ENCODE peak calls at places on chromosomes 12 and 14, in seven cellular contexts. X, Z, A, V, J, O and T are unnamed samples. For H3K9me3, the result is how much of the 10 kb centered on the place peaks cover.

GRCh38 chr12:22100952-22101748 is 55.1 kb downstream of the CMAS start:
- DNase-seq in X (no peak), Z (peak), A (no peak), V (peak), J (no peak), O (peak), T (peak)

GRCh38 chr14:96042218-96042930 is 3.2 kb downstream of the C14orf132 start:
- DNase-seq in X (no peak), Z (peak), A (no peak), V (peak), J (no peak), O (no peak), T (peak)

GRCh38 chr12:116838395-116838794 is 42.8 kb downstream of the HRK start:
- DNase-seq in X (no peak), Z (no peak), A (no peak), V (no peak), J (no peak), O (peak), T (no peak)

GRCh38 chr12:25058619-25059018 is 109.7 kb upstream of the BCAT1 start:
- DNase-seq in X (no peak), Z (no peak), A (no peak), V (no peak), J (no peak), O (peak), T (no peak)

GRCh38 chr12:62907067-62907466 is 27.9 kb downstream of the PPM1H start:
- DNase-seq in X (no peak), Z (no peak), A (no peak), V (no peak), J (no peak), O (no peak), T (no peak)

GRCh38 chr12:50715174-50715573 is 48.7 kb upstream of the ATF1 start:
- DNase-seq in X (no peak), Z (no peak), A (no peak), V (no peak), J (peak), O (no peak), T (no peak)

GRCh38 chr12:109504068-109504467 is 26.6 kb downstream of the UBE3B start:
- DNase-seq in X (no peak), Z (no peak), A (no peak), V (no peak), J (no peak), O (no peak), T (no peak)

GRCh38 chr14:23445773-23446172 is 10.3 kb upstream of the MYH7 start:
- DNase-seq in X (no peak), Z (no peak), A (no peak), V (no peak), J (no peak), O (no peak), T (no peak)

GRCh38 chr12:53094394-53094787 is 3.1 kb upstream of the IGFBP6 start:
- DNase-seq in X (peak), Z (no peak), A (no peak), V (no peak), J (no peak), O (no peak), T (no peak)

GRCh38 chr12:52038447-52038846 is 12.8 kb upstream of the NR4A1 start:
- DNase-seq in X (no peak), Z (no peak), A (no peak), V (no peak), J (no peak), O (no peak), T (no peak)
- H3K4me3 ChIP-seq in X (peak), Z (peak), A (peak), V (no peak), J (peak), O (peak), T (peak)

DNA sequence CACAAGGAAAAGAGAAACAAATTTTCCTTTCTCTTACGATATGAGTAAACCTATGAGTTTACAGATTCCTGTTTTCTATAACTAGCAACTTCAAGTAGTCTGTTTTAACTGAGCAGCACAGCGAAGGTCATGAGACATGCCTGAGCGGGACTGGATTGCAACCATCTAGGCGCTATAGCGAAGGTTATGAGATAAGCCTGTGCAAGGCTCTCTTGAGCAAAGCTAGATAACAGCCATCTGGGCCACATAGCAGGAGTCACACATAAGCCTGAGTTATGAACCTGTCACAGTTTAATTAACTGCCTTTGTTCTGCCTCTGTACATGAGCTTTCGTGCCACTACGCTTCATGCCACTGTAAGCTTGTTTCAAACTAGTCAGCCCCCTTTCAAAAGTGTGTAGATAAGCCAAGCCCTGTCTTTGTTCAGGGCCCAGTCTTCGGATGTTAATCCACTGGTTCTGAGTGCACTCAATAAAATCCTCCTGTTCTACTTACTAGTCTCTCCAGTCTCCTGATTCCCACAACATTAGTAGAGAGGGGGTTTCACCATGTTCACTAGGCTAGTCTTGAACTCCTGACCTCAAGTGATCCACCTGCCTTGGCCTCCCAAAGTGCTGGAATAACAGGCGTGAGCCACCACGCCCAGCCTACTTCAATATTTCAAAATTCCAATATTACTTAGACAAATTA is 47.1 kb downstream of the SEC23A start:
- DNase-seq in X (no peak), Z (peak), A (no peak), V (no peak), J (no peak), O (peak), T (no peak)
- H3K9me3 ChIP-seq in X (under half), Z (under half), A (under half), V (under half), J (under half), O (under half), T (under half)

DNA sequence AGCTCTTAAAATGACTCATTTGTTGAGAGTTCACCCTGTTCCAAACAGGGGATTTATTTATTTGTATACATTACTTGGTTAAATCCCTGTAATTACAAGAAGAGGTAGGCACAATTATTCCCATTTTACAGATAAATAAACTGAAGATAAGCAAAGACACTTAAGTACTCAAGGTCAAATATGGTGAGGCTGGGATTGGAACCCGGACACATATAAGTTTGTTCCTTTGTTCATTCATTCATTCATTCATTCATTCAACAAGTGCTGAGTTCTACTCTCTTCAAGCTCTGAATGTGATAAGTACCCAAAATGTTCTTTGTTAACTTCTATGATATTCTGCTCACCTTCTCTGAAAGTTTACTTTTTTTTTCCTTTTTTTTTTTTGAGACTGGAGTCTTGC is 2.4 kb upstream of the TRIM9 start:
- DNase-seq in X (no peak), Z (no peak), A (no peak), V (no peak), J (no peak), O (no peak), T (no peak)
- H3K4me3 ChIP-seq in X (no peak), Z (no peak), A (no peak), V (no peak), J (no peak), O (no peak), T (no peak)

GRCh38 chr14:105937253-105938054 is 411.1 kb downstream of the TMEM121 start:
- DNase-seq in X (no peak), Z (no peak), A (no peak), V (no peak), J (no peak), O (no peak), T (no peak)

GRCh38 chr14:105940534-105941225 is 414.3 kb downstream of the TMEM121 start:
- DNase-seq in X (no peak), Z (no peak), A (no peak), V (no peak), J (no peak), O (no peak), T (no peak)

GRCh38 chr14:105939810-105940508 is 413.6 kb downstream of the TMEM121 start:
- DNase-seq in X (no peak), Z (no peak), A (no peak), V (no peak), J (no peak), O (no peak), T (no peak)

GRCh38 chr14:105938959-105939358 is 412.6 kb downstream of the TMEM121 start:
- DNase-seq in X (no peak), Z (no peak), A (no peak), V (no peak), J (no peak), O (no peak), T (no peak)

GRCh38 chr14:105938055-105938863 is 411.9 kb downstream of the TMEM121 start:
- DNase-seq in X (no peak), Z (no peak), A (no peak), V (no peak), J (no peak), O (no peak), T (no peak)
- H3K9me3 ChIP-seq in X (under half), Z (under half), A (under half), V (under half), J (under half), O (under half), T (under half)

GRCh38 chr14:105528859-105529505 is 2.6 kb downstream of the TMEM121 start:
- DNase-seq in X (no peak), Z (no peak), A (no peak), V (no peak), J (no peak), O (no peak), T (no peak)
- H3K4me3 ChIP-seq in X (peak), Z (no peak), A (peak), V (no peak), J (peak), O (no peak), T (no peak)

GRCh38 chr12:68065687-68066086 is 76.4 kb downstream of the IFNG-AS1 start:
- DNase-seq in X (no peak), Z (no peak), A (no peak), V (no peak), J (no peak), O (peak), T (no peak)
- H3K9me3 ChIP-seq in X (under half), Z (under half), A (under half), V (under half), J (under half), O (under half), T (under half)

DNA sequence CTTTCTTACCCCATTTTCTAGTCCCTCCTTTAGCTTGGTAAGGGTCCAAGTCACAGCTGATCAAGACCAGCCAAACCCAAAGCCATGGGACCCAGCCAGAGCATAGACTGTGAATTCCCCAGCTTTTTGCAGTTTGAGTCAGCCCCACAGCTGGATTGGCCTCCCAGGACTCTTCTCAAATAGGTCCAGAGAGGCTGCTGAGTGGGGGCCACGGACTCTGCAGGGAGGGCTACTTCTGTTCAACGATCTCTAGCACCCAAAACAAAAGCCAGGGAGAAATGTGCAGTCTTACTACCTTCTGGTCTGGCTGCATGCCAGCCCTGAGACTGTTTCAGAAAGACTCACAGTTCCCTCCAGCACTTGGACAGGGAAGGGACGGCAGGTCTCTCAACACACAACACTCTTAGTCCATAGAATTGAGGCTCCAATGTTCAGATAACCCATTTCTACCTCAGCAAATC is 1.6 kb downstream of the VDR start:
- DNase-seq in X (no peak), Z (peak), A (no peak), V (no peak), J (no peak), O (no peak), T (peak)
- H3K4me3 ChIP-seq in X (no peak), Z (peak), A (peak), V (no peak), J (no peak), O (no peak), T (peak)

GRCh38 chr12:7282844-7283243 is 21.0 kb upstream of the ACSM4 start:
- DNase-seq in X (no peak), Z (no peak), A (no peak), V (no peak), J (no peak), O (no peak), T (no peak)
- H3K9me3 ChIP-seq in X (under half), Z (under half), A (under half), V (under half), J (under half), O (under half), T (under half)

GRCh38 chr12:57225680-57226190 is 3.8 kb upstream of the SHMT2 start:
- DNase-seq in X (no peak), Z (no peak), A (no peak), V (no peak), J (no peak), O (no peak), T (no peak)
- H3K4me3 ChIP-seq in X (no peak), Z (no peak), A (no peak), V (no peak), J (no peak), O (peak), T (no peak)

GRCh38 chr14:71136386-71137060 is 229.3 kb downstream of the PCNX1 start:
- DNase-seq in X (no peak), Z (no peak), A (no peak), V (no peak), J (no peak), O (no peak), T (no peak)

GRCh38 chr14:71135496-71135895 is 228.2 kb downstream of the PCNX1 start:
- DNase-seq in X (no peak), Z (no peak), A (no peak), V (no peak), J (no peak), O (no peak), T (no peak)

GRCh38 chr14:71138236-71139057 is 231.2 kb downstream of the PCNX1 start:
- DNase-seq in X (no peak), Z (no peak), A (no peak), V (no peak), J (no peak), O (no peak), T (no peak)

GRCh38 chr14:71137536-71138235 is 230.4 kb downstream of the PCNX1 start:
- DNase-seq in X (no peak), Z (no peak), A (no peak), V (no peak), J (no peak), O (no peak), T (no peak)

DNA sequence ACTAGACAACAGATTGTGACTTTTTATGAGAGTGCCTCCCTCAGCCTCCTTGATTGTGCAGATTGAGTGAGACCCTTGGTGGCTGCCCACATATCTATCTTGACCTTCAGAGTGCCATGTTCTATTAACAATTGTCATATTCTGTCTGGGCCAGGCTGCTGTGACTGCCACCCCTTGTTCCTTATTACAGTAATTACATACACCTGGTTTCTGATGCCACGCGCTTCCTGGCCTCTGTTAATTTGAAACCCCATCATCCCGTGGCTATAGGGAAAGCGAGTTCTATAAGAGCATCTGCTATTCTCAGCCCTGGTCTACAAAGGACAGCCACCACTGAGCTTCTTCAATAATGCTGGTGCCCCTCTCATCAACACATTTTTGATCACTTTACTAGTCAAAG is 228.7 kb downstream of the PCNX1 start:
- DNase-seq in X (no peak), Z (no peak), A (no peak), V (no peak), J (no peak), O (no peak), T (no peak)
- H3K9me3 ChIP-seq in X (under half), Z (under half), A (under half), V (under half), J (under half), O (under half), T (under half)